ENCODE peak calls at places on chromosomes 1 and 21, in seven cellular contexts. T is RWPE1; X is LoVo; Q is stimulated activated CD4-positive, alpha-beta T cell treated with anti-CD3 and anti-CD28 coated beads, Interleukin-12 subunit alpha, Interleukin-12 subunit beta, amount 100 ng/mL, for 24 hours; B is retina; D is stimulated activated naive CD4-positive, alpha-beta T cell; O is midbrain. W is an unnamed sample.

GRCh38 chr21:16055012-16055411 is 325.2 kb downstream of the USP25 start:
- DNase-seq in D (no peak), X (no peak), Q (no peak), O (no peak), T (no peak), B (no peak), W (no peak)

GRCh38 chr21:13854638-13855037 is 245.1 kb downstream of the POTED start:
- DNase-seq in Q (no peak), X (no peak), B (no peak), D (no peak), O (no peak), T (no peak), W (no peak)

GRCh38 chr21:36613064-36613463 is 85.9 kb upstream of the SIM2 start:
- DNase-seq in X (no peak), O (no peak), D (no peak), T (no peak), B (peak), Q (no peak), W (peak)

GRCh38 chr21:29578306-29578705 is 279.6 kb downstream of the BACH1 start:
- DNase-seq in T (no peak), D (no peak), O (no peak), B (no peak), Q (no peak), X (no peak), W (no peak)

GRCh38 chr1:234083460-234083859 is 179.0 kb downstream of the SLC35F3 start:
- DNase-seq in T (no peak), Q (no peak), B (no peak), O (no peak), X (no peak), D (no peak), W (no peak)

GRCh38 chr1:85444381-85444780 is 20.6 kb downstream of the DDAH1 start:
- DNase-seq in Q (no peak), T (no peak), O (no peak), X (no peak), B (no peak), D (no peak), W (no peak)

GRCh38 chr21:34865922-34866271 is 183.2 kb downstream of the RUNX1 start:
- DNase-seq in X (no peak), B (no peak), T (no peak), D (no peak), O (no peak), Q (peak), W (no peak)

GRCh38 chr1:41615316-41615715 is 130.8 kb upstream of the EDN2 start:
- DNase-seq in T (no peak), O (no peak), X (no peak), D (no peak), Q (no peak), B (no peak), W (no peak)

GRCh38 chr1:109790735-109791494 is 27.2 kb upstream of the EPS8L3 start:
- DNase-seq in B (peak), X (no peak), D (peak), T (no peak), O (peak), Q (peak), W (peak)

W was measured in AG20443.